ENCODE peak calls at places on chromosomes 3 and 15, in six cellular contexts. E is Peyer's patch; T is CD8-positive, alpha-beta memory T cell; Z is AG04450; A is adipocyte; D is GM23248. X is an unnamed sample. For H3K9me3, the result is how much of the 10 kb centered on the place peaks cover.

GRCh38 chr15:51727141-51727897 is 10.1 kb downstream of the LYSMD2 start:
- DNase-seq in E (no peak), T (no peak), Z (no peak), A (peak), D (peak), X (no peak)

GRCh38 chr3:59472541-59472940 is 422.7 kb upstream of the CFAP20DC start:
- DNase-seq in E (no peak), T (no peak), Z (no peak), A (peak), D (peak), X (no peak)

GRCh38 chr15:77221708-77222107 is 150.8 kb upstream of the TSPAN3 start:
- DNase-seq in E (no peak), T (no peak), Z (no peak), A (no peak), D (no peak), X (no peak)

GRCh38 chr3:38207262-38208003 is 42.1 kb downstream of the OXSR1 start:
- DNase-seq in E (no peak), T (no peak), Z (no peak), A (no peak), D (no peak), X (no peak)

GRCh38 chr3:124592658-124593441 is 137.4 kb upstream of the UMPS start:
- DNase-seq in E (no peak), T (no peak), Z (no peak), A (no peak), D (no peak), X (no peak)

GRCh38 chr15:85504739-85505676 is 124.6 kb downstream of the AKAP13 start:
- DNase-seq in E (peak), T (no peak), Z (peak), A (peak), D (peak), X (peak)

GRCh38 chr3:169907476-169907875 is 3.9 kb upstream of the SAMD7 start:
- DNase-seq in E (no peak), T (no peak), Z (no peak), A (no peak), D (peak), X (no peak)

GRCh38 chr3:14598143-14598569 is 53.4 kb upstream of the CCDC174 start:
- DNase-seq in E (no peak), T (peak), Z (peak), A (peak), D (peak), X (peak)

GRCh38 chr3:195056506-195056905 is 214.5 kb downstream of the XXYLT1 start:
- DNase-seq in E (no peak), T (no peak), Z (no peak), A (no peak), D (no peak), X (no peak)

GRCh38 chr3:152151216-152151874 is 117.4 kb upstream of the MBNL1 start:
- DNase-seq in E (no peak), T (no peak), Z (no peak), A (no peak), D (peak), X (no peak)

GRCh38 chr3:129486057-129487035 is 42.1 kb upstream of the RHO start:
- DNase-seq in E (no peak), T (no peak), Z (peak), A (peak), D (peak), X (peak)

GRCh38 chr3:182083112-182083511 is 371.4 kb downstream of the SOX2 start:
- DNase-seq in E (no peak), T (no peak), Z (no peak), A (no peak), D (no peak), X (no peak)

GRCh38 chr3:156448300-156448699 is 106.6 kb downstream of the SSR3 start:
- DNase-seq in E (peak), T (peak), Z (no peak), A (peak), D (peak), X (peak)

GRCh38 chr3:31462050-31462569 is 70.6 kb upstream of the STT3B start:
- DNase-seq in E (peak), T (peak), Z (no peak), A (no peak), D (peak), X (no peak)

GRCh38 chr15:73957276-73957675 is 31.0 kb downstream of the LOXL1 start:
- DNase-seq in E (no peak), T (no peak), Z (no peak), A (no peak), D (peak), X (no peak)

GRCh38 chr15:33034588-33034987 is 159.9 kb downstream of the FMN1 start:
- DNase-seq in E (no peak), T (no peak), Z (no peak), A (no peak), D (no peak), X (no peak)

GRCh38 chr3:182811269-182811596 is 17.9 kb downstream of the ATP11B start:
- DNase-seq in E (no peak), T (no peak), Z (no peak), A (no peak), D (no peak), X (no peak)

GRCh38 chr3:129046732-129047552 is 13.6 kb upstream of the GP9 start:
- DNase-seq in E (no peak), T (no peak), Z (no peak), A (no peak), D (no peak), X (no peak)

GRCh38 chr15:29270169-29270955 is 740 bp upstream of the NSMCE3 start:
- DNase-seq in E (no peak), T (no peak), Z (no peak), A (peak), D (peak), X (no peak)

GRCh38 chr15:42270551-42270950 is 2.5 kb upstream of the GANC start:
- DNase-seq in E (no peak), T (no peak), Z (no peak), A (no peak), D (peak), X (no peak)

GRCh38 chr15:31758126-31758525 is 272.2 kb upstream of the CHRNA7 start:
- DNase-seq in E (no peak), T (no peak), Z (no peak), A (no peak), D (peak), X (no peak)

GRCh38 chr3:35679409-35680080 is 40.2 kb downstream of the ARPP21 start:
- DNase-seq in E (no peak), T (no peak), Z (no peak), A (no peak), D (no peak), X (no peak)

GRCh38 chr3:14422016-14422963 is 19.9 kb downstream of the SLC6A6 start:
- DNase-seq in E (no peak), T (no peak), Z (no peak), A (no peak), D (no peak), X (no peak)

GRCh38 chr15:51799174-51799907 is 30.1 kb upstream of the TMOD3 start:
- DNase-seq in E (no peak), T (no peak), Z (no peak), A (no peak), D (no peak), X (no peak)

GRCh38 chr3:14784087-14784596 is 34.6 kb upstream of the FGD5 start:
- DNase-seq in E (no peak), T (no peak), Z (no peak), A (no peak), D (no peak), X (no peak)

GRCh38 chr15:67068724-67069400 is 3.5 kb downstream of the SMAD3 start:
- DNase-seq in E (no peak), T (no peak), Z (no peak), A (peak), D (peak), X (no peak)

GRCh38 chr15:65423150-65423976 is 616 bp upstream of the IGDCC4 start:
- DNase-seq in E (no peak), T (no peak), Z (no peak), A (no peak), D (no peak), X (no peak)

GRCh38 chr3:171801738-171802600 is 8.3 kb downstream of the PLD1 start:
- DNase-seq in E (no peak), T (no peak), Z (peak), A (peak), D (peak), X (no peak)

GRCh38 chr3:12405432-12406272 is 78.6 kb upstream of the TSEN2 start:
- DNase-seq in E (peak), T (no peak), Z (peak), A (no peak), D (peak), X (no peak)

GRCh38 chr15:29698030-29698701 is 124.1 kb downstream of the TJP1 start:
- DNase-seq in E (no peak), T (no peak), Z (peak), A (peak), D (peak), X (no peak)

GRCh38 chr15:62112051-62112450 is 45.3 kb downstream of the C2CD4A start:
- DNase-seq in E (no peak), T (no peak), Z (no peak), A (no peak), D (no peak), X (no peak)

GRCh38 chr3:30286007-30286669 is 320.3 kb upstream of the TGFBR2 start:
- DNase-seq in E (no peak), T (no peak), Z (peak), A (peak), D (peak), X (no peak)
- H3K4me3 ChIP-seq in E (no peak), T (no peak), Z (no peak), A (no peak), D (peak), X (no peak)

DNA sequence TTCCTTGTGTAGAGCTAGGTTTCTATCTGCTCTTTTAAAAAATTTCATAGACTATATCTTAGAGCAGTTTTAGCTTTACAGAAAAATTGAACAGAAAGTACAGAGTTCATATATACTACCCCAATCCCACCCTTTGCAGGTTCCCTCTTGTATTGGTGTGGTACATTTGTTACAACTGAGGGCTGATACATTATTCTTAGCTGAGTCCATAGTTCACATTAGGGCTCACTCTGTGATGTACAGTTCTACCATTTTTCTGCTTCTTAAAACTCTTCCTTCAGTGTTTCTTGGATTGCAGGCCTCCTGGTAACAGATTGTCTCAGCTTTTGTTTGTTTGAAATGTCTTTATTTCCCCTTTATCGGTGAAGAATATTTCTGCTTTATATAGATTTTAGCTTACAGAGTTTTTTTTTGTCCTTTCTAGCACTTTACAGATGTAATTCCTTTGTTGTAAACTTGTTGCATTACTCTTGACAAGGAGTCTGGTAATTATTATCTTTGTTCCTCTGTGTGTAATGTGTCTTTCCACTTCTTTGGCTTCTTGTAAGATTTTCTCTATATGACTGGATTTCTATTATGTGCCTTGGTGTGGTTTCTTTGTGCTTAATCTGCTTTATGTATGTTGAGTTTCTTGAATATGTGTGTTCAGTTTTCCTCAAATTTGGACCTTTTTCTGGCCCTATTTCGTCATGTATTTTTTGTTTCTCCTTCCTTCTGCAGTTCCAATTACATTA is 25.3 kb downstream of the MEF2A start:
- DNase-seq in E (no peak), T (no peak), Z (no peak), A (no peak), D (no peak), X (no peak)
- H3K9me3 ChIP-seq in E (under half), T (under half), Z (under half), A (under half), D (under half), X (under half)

GRCh38 chr3:178217479-178217878 is 318.8 kb upstream of the KCNMB2 start:
- DNase-seq in E (no peak), T (no peak), Z (no peak), A (no peak), D (no peak), X (no peak)
- H3K4me3 ChIP-seq in E (no peak), T (no peak), Z (no peak), A (no peak), D (no peak), X (no peak)

GRCh38 chr15:80107774-80108173 is 45.0 kb upstream of the FAH start:
- DNase-seq in E (no peak), T (no peak), Z (no peak), A (no peak), D (no peak), X (no peak)

GRCh38 chr15:80110920-80111319 is 41.9 kb upstream of the FAH start:
- DNase-seq in E (no peak), T (no peak), Z (no peak), A (no peak), D (no peak), X (no peak)

GRCh38 chr15:80106051-80106450 is 46.6 kb downstream of the ZFAND6 start:
- DNase-seq in E (no peak), T (no peak), Z (no peak), A (peak), D (peak), X (no peak)

GRCh38 chr15:80107204-80107603 is 45.6 kb upstream of the FAH start:
- DNase-seq in E (no peak), T (no peak), Z (no peak), A (no peak), D (no peak), X (no peak)

DNA sequence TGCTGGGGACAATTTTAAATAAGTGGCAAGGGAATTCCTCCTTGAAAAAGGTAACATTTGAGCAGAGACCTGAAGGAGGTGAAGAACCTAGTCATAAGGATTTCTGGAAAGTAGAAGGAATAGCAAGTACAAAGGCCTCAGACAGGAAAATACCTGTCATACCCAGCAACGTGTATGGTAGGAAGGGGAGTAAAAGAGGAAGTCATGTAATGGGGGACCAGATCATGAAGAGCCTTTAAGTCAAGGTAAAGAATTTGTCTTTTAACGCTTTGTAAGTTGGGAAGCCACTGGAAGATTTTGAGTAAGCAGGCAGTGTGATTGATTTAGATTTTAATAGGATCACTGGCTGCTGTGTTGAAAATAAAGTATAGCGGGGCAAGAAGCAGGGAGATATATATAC is 43.4 kb upstream of the FAH start:
- DNase-seq in E (no peak), T (no peak), Z (no peak), A (no peak), D (no peak), X (no peak)
- H3K9me3 ChIP-seq in E (under half), T (under half), Z (under half), A (under half), D (under half), X (under half)

DNA sequence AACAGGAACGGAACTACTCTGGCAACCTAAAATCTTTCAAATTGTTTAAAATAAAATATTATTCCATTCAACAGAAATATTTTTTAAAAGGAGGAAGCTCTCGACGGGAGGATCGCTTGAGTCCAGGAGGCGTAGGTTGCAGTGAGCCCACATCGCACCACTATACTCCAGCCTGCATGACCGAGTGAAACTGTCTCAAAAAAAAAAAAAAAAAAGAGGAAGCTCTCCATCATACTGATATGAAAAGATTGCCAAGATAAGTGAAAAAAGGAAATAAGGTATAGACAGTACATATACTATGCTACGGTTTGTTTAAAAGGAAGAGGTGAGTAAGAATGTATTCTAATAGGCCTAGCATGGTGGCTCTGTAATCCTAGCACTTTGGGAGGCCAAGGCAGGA is 3.6 kb downstream of the RAD18 start:
- DNase-seq in E (no peak), T (no peak), Z (no peak), A (no peak), D (no peak), X (no peak)
- H3K4me3 ChIP-seq in E (no peak), T (no peak), Z (no peak), A (no peak), D (no peak), X (no peak)

GRCh38 chr15:25059698-25060471 is 105.1 kb downstream of the SNRPN start:
- DNase-seq in E (no peak), T (no peak), Z (no peak), A (no peak), D (no peak), X (no peak)
- H3K9me3 ChIP-seq in E (half or more), T (half or more), Z (half or more), A (half or more), D (under half), X (under half)

DNA sequence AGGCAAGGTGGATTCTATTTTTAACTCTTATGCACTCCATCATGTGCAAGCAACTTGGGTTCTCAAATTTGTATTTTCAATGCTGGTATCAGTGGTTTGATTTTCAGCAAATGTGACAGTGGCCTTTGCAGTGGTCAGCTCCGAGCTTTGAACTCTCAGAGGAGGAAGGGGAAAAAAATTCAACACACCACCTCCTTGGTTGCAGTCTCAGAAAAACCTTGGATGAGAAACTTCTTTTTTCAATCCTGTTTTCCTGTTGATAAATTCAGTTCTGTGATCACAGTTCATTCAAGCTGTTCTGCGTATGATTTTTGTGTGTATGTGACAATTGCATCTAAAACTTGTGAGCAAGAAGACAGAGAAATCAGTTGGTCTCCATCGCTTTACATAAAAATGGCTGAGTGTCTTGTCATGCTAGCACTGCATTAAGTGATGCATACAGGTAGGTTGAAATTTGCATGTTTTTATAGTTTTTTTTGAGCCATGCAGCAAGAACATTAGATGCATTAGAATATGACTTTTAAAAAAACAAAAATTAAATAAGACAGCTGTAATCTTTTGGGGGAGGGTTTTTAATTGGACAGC is 19.2 kb downstream of the ZBTB38 start:
- DNase-seq in E (no peak), T (no peak), Z (no peak), A (no peak), D (no peak), X (no peak)
- H3K4me3 ChIP-seq in E (no peak), T (no peak), Z (peak), A (no peak), D (peak), X (no peak)

X was measured in HAP-1.